ENCODE peak calls at places on chromosomes 13 and 19, in eight cellular contexts. T is IMR-90, W is adrenal gland, S is fibroblast of lung, A is fibroblast of the aortic adventitia, B is left lung, Y is AG09309, I is dorsolateral prefrontal cortex. F is an unnamed sample.

GRCh38 chr19:21439372-21439771 is 42.4 kb downstream of the ZNF493 start:
- DNase-seq in I (no peak), A (no peak), S (peak; percentile 4), W (no peak), Y (no peak), B (no peak), T (no peak), F (no peak)

GRCh38 chr19:41553804-41554203 is 22.2 kb upstream of the CEACAM21 start:
- DNase-seq in T (no peak), W (no peak), Y (no peak), A (no peak), B (no peak), S (no peak), I (no peak), F (no peak)

GRCh38 chr13:99258946-99259345 is 767 bp upstream of the GPR18 start:
- DNase-seq in T (no peak), A (no peak), W (no peak), I (no peak), Y (no peak), S (no peak), B (no peak), F (no peak)

GRCh38 chr19:14408641-14409120 is 10.5 kb downstream of the DDX39A start:
- DNase-seq in I (no peak), S (no peak), W (peak; percentile 52), B (no peak), Y (no peak), A (peak; percentile 10), T (no peak), F (no peak)

GRCh38 chr19:19403373-19403901 is 2.0 kb upstream of the GATAD2A start:
- DNase-seq in W (no peak), T (peak; percentile 44), I (no peak), A (peak; percentile 40), S (peak; percentile 31), B (no peak), Y (no peak), F (no peak)

GRCh38 chr19:9986787-9987281 is 23.5 kb downstream of the COL5A3 start:
- DNase-seq in B (no peak), I (peak; percentile 43), T (peak; percentile 29), W (no peak), A (peak; percentile 95), Y (no peak), S (peak; percentile 33), F (no peak)

GRCh38 chr19:7199613-7200533 is 94.3 kb downstream of the INSR start:
- DNase-seq in S (no peak), B (no peak), I (no peak), Y (no peak), W (no peak), T (peak; percentile 17), A (no peak), F (no peak)

GRCh38 chr19:4692275-4693077 is 22.3 kb upstream of the MYDGF start:
- DNase-seq in T (no peak), I (no peak), A (no peak), S (no peak), B (no peak), Y (no peak), W (no peak), F (no peak)

GRCh38 chr19:42277821-42278809 is 9.1 kb downstream of the CIC start:
- DNase-seq in I (no peak), Y (no peak), B (no peak), T (no peak), W (peak; percentile 32), S (no peak), A (peak; percentile 50), F (no peak)

GRCh38 chr13:47917022-47917574 is 84.0 kb downstream of the SUCLA2 start:
- DNase-seq in I (no peak), W (no peak), T (no peak), B (no peak), S (no peak), A (no peak), Y (no peak), F (no peak)

DNA sequence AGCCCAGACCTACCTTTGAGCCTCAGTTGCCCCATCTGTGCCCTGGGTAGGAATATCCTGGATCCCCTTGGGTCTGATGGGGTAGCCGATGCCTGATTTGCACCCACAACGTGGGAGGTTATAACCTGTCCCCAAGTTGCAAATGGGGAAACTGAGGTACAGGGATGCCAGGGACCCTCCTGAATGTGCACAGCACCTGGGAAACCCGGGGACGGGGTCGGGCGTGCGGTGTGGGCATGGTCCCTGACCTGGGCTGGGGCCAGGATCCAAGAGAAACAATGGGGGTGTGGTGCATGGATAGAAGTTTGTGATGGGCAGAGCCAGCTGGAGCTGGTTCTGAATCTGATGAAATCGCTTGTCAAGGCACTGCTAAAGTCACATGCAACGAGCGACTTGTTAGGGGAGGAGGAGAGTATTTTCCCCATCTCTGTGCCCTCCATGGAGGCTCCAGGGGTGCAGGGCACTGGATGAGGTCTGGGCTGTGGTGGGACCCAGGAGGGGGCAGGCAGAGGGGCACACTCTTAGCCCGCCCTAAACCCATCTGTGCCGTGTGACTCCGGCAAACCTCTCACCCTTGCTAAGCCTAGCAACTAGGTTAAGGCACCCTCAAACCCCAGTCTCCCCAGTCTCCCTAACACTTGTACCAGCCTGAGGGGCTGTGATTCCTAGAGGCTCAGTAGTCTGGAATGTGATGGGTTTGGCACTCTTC is 739 bp downstream of the GDF15 start:
- DNase-seq in I (no peak), A (peak; percentile 93), B (no peak), W (no peak), Y (peak; percentile 74), S (peak; percentile 89), T (peak; percentile 46), F (no peak)
- H3K4me3 ChIP-seq in I (no peak overlapping the region), A (peak overlapping the region; percentile 78), B (peak overlapping the region; percentile 33), W (no peak overlapping the region), Y (peak overlapping the region; percentile 65), S (peak overlapping the region; percentile 92), T (peak overlapping the region; percentile 83), F (peak overlapping the region; percentile 88)

GRCh38 chr13:28657784-28658538 is 969 bp upstream of the POMP start:
- DNase-seq in Y (no peak), B (no peak), W (no peak), T (peak; percentile 58), S (peak; percentile 42), I (no peak), A (peak; percentile 50), F (no peak)
- TF ChIP-seq CTCF in Y (peak; percentile 24), B (no peak), W (no peak), T (peak; percentile 33), S (no peak), I (no peak), A (peak; percentile 17), F (no peak)

GRCh38 chr19:53981408-53981998 is 9.9 kb upstream of the CACNG6 start:
- DNase-seq in T (no peak), I (no peak), Y (no peak), S (no peak), B (no peak), A (no peak), W (no peak), F (no peak)

GRCh38 chr19:53982611-53983010 is 8.8 kb upstream of the CACNG6 start:
- DNase-seq in A (peak; percentile 47), I (no peak), B (no peak), T (no peak), Y (no peak), W (no peak), S (peak; percentile 6), F (no peak)

GRCh38 chr19:53980553-53981407 is 10.7 kb upstream of the CACNG6 start:
- DNase-seq in I (peak; percentile 64), W (no peak), Y (no peak), S (peak; percentile 4), B (no peak), A (peak; percentile 96), T (peak; percentile 19), F (no peak)

GRCh38 chr19:53983457-53984289 is 7.8 kb upstream of the CACNG6 start:
- DNase-seq in B (no peak), W (no peak), A (no peak), S (no peak), T (no peak), Y (no peak), I (peak; percentile 35), F (no peak)

DNA sequence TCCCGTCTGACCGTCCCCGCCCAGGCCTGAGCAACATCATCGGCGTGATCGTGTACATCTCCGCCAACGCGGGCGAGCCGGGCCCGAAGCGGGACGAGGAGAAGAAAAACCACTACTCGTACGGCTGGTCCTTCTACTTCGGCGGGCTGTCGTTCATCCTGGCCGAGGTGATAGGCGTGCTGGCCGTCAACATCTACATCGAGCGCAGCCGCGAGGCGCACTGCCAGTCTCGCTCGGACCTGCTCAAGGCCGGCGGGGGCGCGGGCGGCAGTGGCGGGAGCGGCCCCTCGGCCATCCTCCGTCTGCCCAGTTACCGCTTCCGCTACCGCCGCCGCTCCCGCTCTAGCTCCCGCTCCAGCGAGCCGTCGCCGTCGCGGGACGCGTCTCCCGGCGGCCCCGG is 9.4 kb upstream of the CACNG6 start:
- DNase-seq in Y (no peak), T (no peak), I (no peak), B (no peak), S (no peak), W (no peak), A (no peak), F (no peak)
- H3K4me3 ChIP-seq in Y (no peak overlapping the region), T (peak overlapping the region; percentile 7), I (peak overlapping the region; percentile 43), B (no peak overlapping the region), S (peak overlapping the region; percentile 22), W (no peak overlapping the region), A (peak overlapping the region; percentile 61), F (no peak overlapping the region)

GRCh38 chr13:29507356-29507755 is 88.1 kb downstream of the SLC7A1 start:
- DNase-seq in I (peak; percentile 51), B (no peak), T (no peak), W (no peak), Y (no peak), A (no peak), S (no peak), F (no peak)

GRCh38 chr13:29505950-29506349 is 89.5 kb downstream of the SLC7A1 start:
- DNase-seq in W (no peak), B (peak; percentile 61), S (no peak), Y (no peak), T (no peak), A (no peak), I (no peak), F (no peak)

GRCh38 chr13:29508874-29509249 is 86.6 kb downstream of the SLC7A1 start:
- DNase-seq in W (no peak), T (no peak), Y (no peak), I (no peak), S (no peak), B (no peak), A (no peak), F (no peak)

GRCh38 chr13:29509999-29510586 is 85.4 kb downstream of the SLC7A1 start:
- DNase-seq in B (no peak), I (no peak), A (peak; percentile 29), Y (no peak), T (peak; percentile 57), W (no peak), S (no peak), F (no peak)

DNA sequence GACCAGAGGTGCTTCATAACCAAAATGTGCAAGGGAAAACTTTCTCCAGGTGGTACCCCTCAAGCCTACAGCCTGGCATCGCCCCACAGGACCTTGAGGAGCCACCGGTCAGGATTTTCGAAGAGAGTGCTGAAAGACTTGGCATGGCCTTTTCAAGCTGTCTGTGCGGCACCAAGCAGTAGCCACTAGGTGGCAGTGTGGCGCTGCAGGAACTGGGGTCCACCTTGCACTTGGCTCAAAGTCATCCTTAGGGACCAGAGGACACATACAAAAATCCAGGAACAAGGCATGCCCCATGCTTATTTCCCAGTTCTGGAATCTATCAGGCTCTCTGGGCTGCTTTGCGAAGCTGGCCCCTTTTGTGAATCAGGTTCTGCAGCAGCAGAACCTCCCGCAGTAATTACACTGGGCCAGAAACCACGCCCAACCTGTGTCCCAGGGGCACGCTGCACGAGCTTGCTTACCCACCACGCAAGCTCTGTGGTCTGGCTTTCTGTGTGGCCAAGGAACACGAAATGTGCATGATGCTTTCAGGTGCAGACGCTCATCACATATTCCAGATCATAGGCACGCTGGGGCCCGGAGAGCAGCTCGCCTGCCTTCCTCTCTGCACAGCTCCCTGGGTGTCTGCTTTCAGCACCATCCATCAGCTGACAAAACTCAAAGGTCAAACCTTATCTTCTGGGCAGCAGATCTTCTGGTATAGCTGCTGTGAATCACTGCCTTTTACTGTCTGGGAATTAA is 87.2 kb downstream of the SLC7A1 start:
- DNase-seq in Y (peak; percentile 46), A (peak; percentile 91), B (peak; percentile 92), S (peak; percentile 80), W (peak; percentile 87), I (peak; percentile 92), T (peak; percentile 79), F (peak; percentile 46)
- TF ChIP-seq CTCF in Y (peak; percentile 98), A (peak; percentile 99), B (peak; percentile 98), S (peak; percentile 98), W (peak; percentile 92), I (peak; percentile 98), T (peak; percentile 94), F (peak; percentile 99)